ENCODE peak calls at places on chromosomes 4 and X, in nine cellular contexts. H, J, X, N, K, L, B, S and I are unnamed samples.

GRCh38 chrX:136487647-136488046 is at the start of gene BRS3:
- DNase-seq in H (no peak), J (no peak), X (no peak), N (no peak), K (no peak), L (no peak), B (no peak), S (no peak), I (no peak)

GRCh38 chr4:176753049-176753448 is 39.7 kb downstream of the VEGFC start:
- DNase-seq in H (peak; percentile 87), J (no peak), X (peak; percentile 97), N (peak; percentile 86), K (peak; percentile 94), L (peak; percentile 50), B (no peak), S (no peak), I (peak; percentile 89)

GRCh38 chr4:83358410-83358809 is 23.8 kb upstream of the HPSE start:
- DNase-seq in H (peak; percentile 89), J (no peak), X (peak; percentile 30), N (peak; percentile 39), K (peak; percentile 78), L (peak; percentile 53), B (no peak), S (no peak), I (peak; percentile 67)

GRCh38 chr4:15951781-15952180 is 11.2 kb downstream of the FGFBP2 start:
- DNase-seq in H (no peak), J (no peak), X (no peak), N (no peak), K (no peak), L (no peak), B (no peak), S (no peak), I (no peak)

GRCh38 chrX:150365953-150366911 is 3.1 kb downstream of the MAMLD1 start:
- DNase-seq in H (peak; percentile 48), J (no peak), X (peak; percentile 33), N (no peak), K (peak; percentile 61), L (peak; percentile 56), B (peak; percentile 87), S (no peak), I (no peak)

GRCh38 chr4:140185725-140186124 is 31.7 kb upstream of the MAML3 start:
- DNase-seq in H (no peak), J (no peak), X (no peak), N (no peak), K (no peak), L (no peak), B (no peak), S (no peak), I (no peak)

GRCh38 chrX:122517781-122518180 is 666.3 kb upstream of the GRIA3 start:
- DNase-seq in H (peak; percentile 1), J (no peak), X (peak; percentile 36), N (no peak), K (peak; percentile 33), L (no peak), B (no peak), S (no peak), I (no peak)

GRCh38 chr4:1164444-1164843 is 7.9 kb downstream of the SPON2 start:
- DNase-seq in H (no peak), J (no peak), X (no peak), N (no peak), K (no peak), L (no peak), B (no peak), S (no peak), I (no peak)

GRCh38 chr4:26003072-26003471 is 89.1 kb downstream of the SMIM20 start:
- DNase-seq in H (no peak), J (no peak), X (no peak), N (no peak), K (no peak), L (no peak), B (no peak), S (no peak), I (no peak)

GRCh38 chrX:42759881-42760280 is 18.1 kb downstream of the PPP1R2C start:
- DNase-seq in H (no peak), J (no peak), X (no peak), N (no peak), K (no peak), L (no peak), B (no peak), S (no peak), I (no peak)

GRCh38 chr4:82718067-82718935 is 80.3 kb downstream of the SCD5 start:
- DNase-seq in H (peak; percentile 40), J (no peak), X (no peak), N (no peak), K (peak; percentile 15), L (no peak), B (peak; percentile 71), S (no peak), I (no peak)

GRCh38 chr4:21638171-21638715 is 310.3 kb downstream of the KCNIP4 start:
- DNase-seq in H (no peak), J (no peak), X (no peak), N (no peak), K (no peak), L (no peak), B (no peak), S (no peak), I (no peak)

GRCh38 chrX:118240359-118240758 is 105.5 kb upstream of the WDR44 start:
- DNase-seq in H (no peak), J (no peak), X (no peak), N (no peak), K (no peak), L (peak; percentile 6), B (no peak), S (no peak), I (peak; percentile 21)

GRCh38 chr4:182236186-182236585 is 7.0 kb upstream of the TENM3 start:
- DNase-seq in H (no peak), J (no peak), X (no peak), N (no peak), K (no peak), L (no peak), B (no peak), S (no peak), I (no peak)

GRCh38 chrX:129783176-129783776 is 3.5 kb downstream of the SASH3 start:
- DNase-seq in H (no peak), J (no peak), X (no peak), N (no peak), K (no peak), L (no peak), B (no peak), S (no peak), I (no peak)

GRCh38 chr4:186132577-186133277 is 28.2 kb downstream of the FAM149A start:
- DNase-seq in H (peak; percentile 73), J (no peak), X (no peak), N (no peak), K (peak; percentile 51), L (peak; percentile 36), B (no peak), S (no peak), I (peak; percentile 23)

GRCh38 chr4:15457401-15458201 is 12.1 kb upstream of the CC2D2A start:
- DNase-seq in H (peak; percentile 84), J (peak; percentile 38), X (peak; percentile 31), N (no peak), K (peak; percentile 79), L (peak; percentile 49), B (no peak), S (no peak), I (no peak)

GRCh38 chrX:72436010-72436409 is 130.3 kb upstream of the CITED1 start:
- DNase-seq in H (no peak), J (no peak), X (no peak), N (no peak), K (no peak), L (no peak), B (no peak), S (no peak), I (no peak)

GRCh38 chr4:66693694-66694093 is 851.6 kb downstream of the CENPC start:
- DNase-seq in H (peak; percentile 5), J (no peak), X (no peak), N (no peak), K (no peak), L (no peak), B (no peak), S (no peak), I (no peak)

GRCh38 chr4:40152642-40153041 is 44.2 kb upstream of the RHOH start:
- DNase-seq in H (no peak), J (peak; percentile 42), X (no peak), N (no peak), K (no peak), L (no peak), B (no peak), S (no peak), I (no peak)
- H3K4me3 ChIP-seq in H (no peak overlapping the region), J (no peak overlapping the region), X (no peak overlapping the region), N (no peak overlapping the region), K (no peak overlapping the region), L (no peak overlapping the region), B (no peak overlapping the region), S (no peak overlapping the region), I (no peak overlapping the region)

GRCh38 chrX:56231706-56232105 is 450 bp upstream of the KLF8 start:
- DNase-seq in H (no peak), J (no peak), X (no peak), N (no peak), K (no peak), L (no peak), B (no peak), S (no peak), I (no peak)
- H3K4me3 ChIP-seq in H (no peak overlapping the region), J (no peak overlapping the region), X (no peak overlapping the region), N (no peak overlapping the region), K (no peak overlapping the region), L (no peak overlapping the region), B (peak overlapping the region; percentile 66), S (peak overlapping the region; percentile 44), I (no peak overlapping the region)

GRCh38 chrX:100643943-100644587 is at the start of gene SRPX2:
- DNase-seq in H (peak; percentile 90), J (no peak), X (peak; percentile 81), N (peak; percentile 74), K (peak; percentile 89), L (peak; percentile 85), B (peak; percentile 74), S (no peak), I (peak; percentile 73)
- H3K4me3 ChIP-seq in H (peak within 1 kb of the TSS; percentile 65), J (no peak within 1 kb of the TSS), X (peak within 1 kb of the TSS; percentile 50), N (peak within 1 kb of the TSS; percentile 65), K (peak within 1 kb of the TSS; percentile 51), L (peak within 1 kb of the TSS; percentile 95), B (peak within 1 kb of the TSS; percentile 37), S (no peak within 1 kb of the TSS), I (peak within 1 kb of the TSS; percentile 64)

GRCh38 chrX:34656467-34656841 is 631 bp downstream of the TMEM47 start:
- DNase-seq in H (no peak), J (no peak), X (no peak), N (no peak), K (no peak), L (peak; percentile 7), B (peak; percentile 65), S (no peak), I (no peak)

GRCh38 chrX:34658316-34658715 is 1.2 kb upstream of the TMEM47 start:
- DNase-seq in H (peak; percentile 55), J (no peak), X (no peak), N (peak; percentile 1), K (no peak), L (no peak), B (no peak), S (no peak), I (no peak)

GRCh38 chrX:34654939-34655338 is 2.1 kb downstream of the TMEM47 start:
- DNase-seq in H (peak; percentile 24), J (no peak), X (no peak), N (no peak), K (peak; percentile 29), L (peak; percentile 54), B (no peak), S (no peak), I (no peak)

GRCh38 chrX:34655496-34656258 is 1.4 kb downstream of the TMEM47 start:
- DNase-seq in H (peak; percentile 58), J (no peak), X (no peak), N (no peak), K (peak; percentile 35), L (peak; percentile 39), B (no peak), S (no peak), I (no peak)

GRCh38 chrX:34656842-34657780 is at the start of gene TMEM47:
- DNase-seq in H (peak; percentile 66), J (no peak), X (peak; percentile 61), N (peak; percentile 21), K (peak; percentile 71), L (peak; percentile 83), B (peak; percentile 86), S (no peak), I (peak; percentile 33)
- H3K4me3 ChIP-seq in H (peak within 1 kb of the TSS; percentile 71), J (no peak within 1 kb of the TSS), X (peak within 1 kb of the TSS; percentile 71), N (peak within 1 kb of the TSS; percentile 76), K (peak within 1 kb of the TSS; percentile 70), L (peak within 1 kb of the TSS; percentile 59), B (peak within 1 kb of the TSS; percentile 61), S (no peak within 1 kb of the TSS), I (peak within 1 kb of the TSS; percentile 62)